ENCODE peak calls at places on chromosomes 1 and 21, in nine cellular contexts. J is foreskin keratinocyte; B is HTR-8/SVneo; W is stomach; Q is ELF-1; Z is GM23248; M is AG04450; V is heart right ventricle; D is naive thymus-derived CD8-positive, alpha-beta T cell. A is an unnamed sample.

GRCh38 chr21:14382486-14382834 is 486 bp downstream of the HSPA13 start:
- DNase-seq in Z (peak), B (no peak), Q (no peak), D (no peak), V (no peak), J (no peak), W (no peak), M (no peak), A (no peak)

GRCh38 chr1:232018512-232019340 is 392.1 kb downstream of the DISC1 start:
- DNase-seq in J (no peak), D (no peak), V (no peak), Z (peak), W (no peak), Q (no peak), M (no peak), B (no peak), A (no peak)

GRCh38 chr1:1050577-1051052 is 23.5 kb downstream of the RNF223 start:
- DNase-seq in W (peak), J (no peak), D (no peak), Q (no peak), V (peak), B (no peak), Z (no peak), M (no peak), A (no peak)

GRCh38 chr1:18234790-18235242 is 127.2 kb downstream of the IGSF21 start:
- DNase-seq in M (no peak), Z (peak), J (peak), B (peak), V (no peak), D (no peak), W (peak), Q (peak), A (peak)

GRCh38 chr1:75901371-75901770 is 30.8 kb downstream of the ASB17 start:
- DNase-seq in M (no peak), D (no peak), Q (no peak), W (no peak), B (no peak), Z (no peak), V (no peak), J (no peak), A (no peak)

GRCh38 chr1:2377751-2378440 is 13.5 kb downstream of the MORN1 start:
- DNase-seq in M (no peak), W (no peak), B (no peak), Z (no peak), J (no peak), V (peak), D (no peak), Q (no peak), A (no peak)

GRCh38 chr1:240044620-240045019 is 47.1 kb upstream of the FMN2 start:
- DNase-seq in Z (peak), V (no peak), M (no peak), B (peak), D (no peak), Q (no peak), J (no peak), W (no peak), A (no peak)

GRCh38 chr1:70504176-70504820 is 93.2 kb downstream of the CTH start:
- DNase-seq in M (no peak), W (no peak), D (no peak), Z (peak), B (peak), J (no peak), Q (no peak), V (no peak), A (no peak)

GRCh38 chr1:1622578-1623094 is 7.3 kb downstream of the MIB2 start:
- DNase-seq in Z (no peak), Q (no peak), B (no peak), M (no peak), V (no peak), W (no peak), D (no peak), J (no peak), A (no peak)

GRCh38 chr1:168628807-168629206 is 52.4 kb downstream of the XCL1 start:
- DNase-seq in V (no peak), Z (peak), J (peak), Q (no peak), B (no peak), D (no peak), W (no peak), M (no peak), A (no peak)

GRCh38 chr1:234965128-234965527 is 163.5 kb downstream of the TOMM20 start:
- DNase-seq in Q (no peak), W (no peak), B (no peak), D (no peak), Z (no peak), M (no peak), V (no peak), J (no peak), A (no peak)

GRCh38 chr1:206700445-206701036 is 15.8 kb downstream of the MAPKAPK2 start:
- DNase-seq in B (no peak), Q (no peak), V (no peak), W (no peak), J (no peak), Z (peak), D (no peak), M (peak), A (no peak)

GRCh38 chr1:23551849-23552248 is 7.5 kb downstream of the ID3 start:
- DNase-seq in W (no peak), D (no peak), Z (no peak), B (no peak), V (no peak), M (no peak), Q (no peak), J (no peak), A (no peak)